ENCODE peak calls at places on chromosomes 16 and 17, in seven cellular contexts. One of them, this sample, is unnamed.

GRCh38 chr17:32116937-32117336 is 25.4 kb upstream of the RHOT1 start:
- DNase-seq in suprapubic skin: no peak
- DNase-seq in A549: no peak
- DNase-seq in H54: no peak
- DNase-seq in esophagus squamous epithelium: no peak
- DNase-seq in breast epithelium: no peak
- DNase-seq in prostate gland: no peak
- DNase-seq in this sample: no peak

GRCh38 chr16:389317-389716 is 7.5 kb upstream of the PGAP6 start:
- DNase-seq in A549: no peak
- DNase-seq in H54: no peak
- DNase-seq in breast epithelium: no peak
- DNase-seq in suprapubic skin: no peak
- DNase-seq in esophagus squamous epithelium: no peak
- DNase-seq in prostate gland: no peak
- DNase-seq in this sample: no peak

GRCh38 chr16:84207869-84208268 is 16.9 kb downstream of the ADAD2 start:
- DNase-seq in A549: no peak
- DNase-seq in esophagus squamous epithelium: no peak
- DNase-seq in H54: no peak
- DNase-seq in prostate gland: no peak
- DNase-seq in suprapubic skin: no peak
- DNase-seq in breast epithelium: no peak
- DNase-seq in this sample: no peak

GRCh38 chr16:85428168-85428898 is 184.8 kb upstream of the GSE1 start:
- DNase-seq in A549: peak
- DNase-seq in prostate gland: no peak
- DNase-seq in H54: no peak
- DNase-seq in breast epithelium: no peak
- DNase-seq in esophagus squamous epithelium: no peak
- DNase-seq in suprapubic skin: no peak
- DNase-seq in this sample: peak

GRCh38 chr17:72142614-72143013 is 21.8 kb downstream of the SOX9 start:
- DNase-seq in H54: no peak
- DNase-seq in esophagus squamous epithelium: no peak
- DNase-seq in suprapubic skin: no peak
- DNase-seq in A549: no peak
- DNase-seq in prostate gland: no peak
- DNase-seq in breast epithelium: no peak
- DNase-seq in this sample: no peak

GRCh38 chr16:88375236-88376052 is 7.3 kb upstream of the ZNF469 start:
- DNase-seq in esophagus squamous epithelium: no peak
- DNase-seq in A549: no peak
- DNase-seq in breast epithelium: peak
- DNase-seq in prostate gland: no peak
- DNase-seq in H54: no peak
- DNase-seq in suprapubic skin: no peak
- DNase-seq in this sample: no peak

GRCh38 chr17:81456798-81457197 is 55.8 kb downstream of the ACTG1 start:
- DNase-seq in H54: no peak
- DNase-seq in A549: no peak
- DNase-seq in breast epithelium: no peak
- DNase-seq in suprapubic skin: no peak
- DNase-seq in esophagus squamous epithelium: no peak
- DNase-seq in prostate gland: no peak
- DNase-seq in this sample: no peak

GRCh38 chr17:35496470-35497290 is 40.8 kb downstream of the SLFN12L start:
- DNase-seq in H54: no peak
- DNase-seq in esophagus squamous epithelium: no peak
- DNase-seq in suprapubic skin: no peak
- DNase-seq in A549: no peak
- DNase-seq in breast epithelium: no peak
- DNase-seq in prostate gland: no peak
- DNase-seq in this sample: no peak

GRCh38 chr17:13776027-13776551 is 174.4 kb upstream of the HS3ST3A1 start:
- DNase-seq in prostate gland: no peak
- DNase-seq in esophagus squamous epithelium: no peak
- DNase-seq in A549: no peak
- DNase-seq in suprapubic skin: no peak
- DNase-seq in H54: no peak
- DNase-seq in breast epithelium: no peak
- DNase-seq in this sample: no peak

GRCh38 chr16:17470871-17471744 is at the start of gene XYLT1:
- DNase-seq in H54: no peak
- DNase-seq in breast epithelium: peak
- DNase-seq in prostate gland: peak
- DNase-seq in A549: peak
- DNase-seq in esophagus squamous epithelium: no peak
- DNase-seq in suprapubic skin: peak
- DNase-seq in this sample: peak

GRCh38 chr17:77540531-77540930 is 399.8 kb downstream of the SEC14L1 start:
- DNase-seq in prostate gland: no peak
- DNase-seq in suprapubic skin: no peak
- DNase-seq in esophagus squamous epithelium: no peak
- DNase-seq in A549: no peak
- DNase-seq in H54: no peak
- DNase-seq in breast epithelium: no peak
- DNase-seq in this sample: no peak

GRCh38 chr17:71978435-71978834 is 142.4 kb upstream of the SOX9 start:
- DNase-seq in prostate gland: no peak
- DNase-seq in esophagus squamous epithelium: no peak
- DNase-seq in suprapubic skin: no peak
- DNase-seq in H54: no peak
- DNase-seq in A549: no peak
- DNase-seq in breast epithelium: no peak
- DNase-seq in this sample: no peak

GRCh38 chr17:8143581-8144400 is 8.4 kb downstream of the PER1 start:
- DNase-seq in suprapubic skin: no peak
- DNase-seq in prostate gland: no peak
- DNase-seq in A549: no peak
- DNase-seq in H54: no peak
- DNase-seq in breast epithelium: peak
- DNase-seq in esophagus squamous epithelium: no peak
- DNase-seq in this sample: no peak
- TF ChIP-seq POLR2A in suprapubic skin: no peak
- TF ChIP-seq POLR2A in prostate gland: no peak
- TF ChIP-seq POLR2A in A549: no peak
- TF ChIP-seq POLR2A in H54: no peak
- TF ChIP-seq POLR2A in breast epithelium: no peak
- TF ChIP-seq POLR2A in esophagus squamous epithelium: no peak
- TF ChIP-seq POLR2A in this sample: peak

GRCh38 chr17:1710807-1711553 is 803 bp upstream of the TLCD2 start:
- DNase-seq in breast epithelium: no peak
- DNase-seq in esophagus squamous epithelium: no peak
- DNase-seq in H54: no peak
- DNase-seq in A549: no peak
- DNase-seq in suprapubic skin: no peak
- DNase-seq in prostate gland: no peak
- DNase-seq in this sample: no peak

GRCh38 chr17:1712271-1712670 is 2.1 kb upstream of the TLCD2 start:
- DNase-seq in prostate gland: no peak
- DNase-seq in suprapubic skin: no peak
- DNase-seq in H54: no peak
- DNase-seq in esophagus squamous epithelium: no peak
- DNase-seq in A549: no peak
- DNase-seq in breast epithelium: no peak
- DNase-seq in this sample: no peak

GRCh38 chr17:1709403-1709891 is 730 bp downstream of the TLCD2 start:
- DNase-seq in breast epithelium: no peak
- DNase-seq in suprapubic skin: no peak
- DNase-seq in prostate gland: no peak
- DNase-seq in A549: no peak
- DNase-seq in H54: no peak
- DNase-seq in esophagus squamous epithelium: no peak
- DNase-seq in this sample: no peak

GRCh38 chr17:1711804-1712203 is 1.6 kb upstream of the TLCD2 start:
- DNase-seq in suprapubic skin: no peak
- DNase-seq in H54: no peak
- DNase-seq in prostate gland: no peak
- DNase-seq in breast epithelium: no peak
- DNase-seq in esophagus squamous epithelium: no peak
- DNase-seq in A549: no peak
- DNase-seq in this sample: no peak

DNA sequence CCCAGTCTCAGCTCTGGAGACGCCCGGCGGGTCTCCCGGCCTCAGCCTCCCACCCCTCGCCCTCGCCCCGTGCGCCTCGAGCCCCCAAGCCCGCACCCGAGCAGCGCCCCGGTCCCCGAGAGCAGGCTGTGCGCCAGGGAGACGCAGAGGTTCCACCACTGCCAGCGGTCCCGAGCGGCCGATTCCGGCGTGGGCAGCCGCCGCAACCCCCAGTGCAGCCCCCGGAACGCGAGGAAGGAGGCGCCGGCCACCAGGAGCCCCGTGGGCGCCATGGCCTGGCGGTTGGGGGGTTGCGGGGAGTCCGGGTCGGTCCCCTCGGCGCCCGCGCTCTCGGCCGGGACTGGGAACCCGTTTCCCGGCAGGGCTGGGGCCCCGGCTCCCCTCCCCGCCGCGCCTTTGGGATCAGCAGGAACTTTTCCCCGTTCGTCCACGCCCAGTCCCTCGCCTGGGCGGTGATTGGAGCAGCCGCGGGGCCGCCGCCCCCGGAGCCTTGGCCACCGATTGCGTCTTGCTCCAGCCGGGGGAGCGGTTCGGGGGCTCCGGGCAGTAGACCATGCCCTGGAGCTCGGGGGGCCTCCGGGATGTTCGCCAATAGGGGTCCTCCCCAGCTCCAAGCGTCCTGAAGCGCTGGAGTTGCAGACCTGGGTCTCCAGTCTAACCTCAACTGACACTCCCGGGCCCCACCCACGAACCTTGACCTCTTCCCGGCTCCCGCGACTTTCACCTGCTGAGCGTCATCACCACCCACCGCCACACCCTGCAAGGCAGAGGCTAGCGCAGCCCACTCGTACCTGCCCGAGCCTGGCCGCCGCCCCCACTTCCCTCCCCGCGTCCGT is at the start of gene TLCD2:
- DNase-seq in suprapubic skin: no peak
- DNase-seq in A549: peak
- DNase-seq in H54: peak
- DNase-seq in breast epithelium: no peak
- DNase-seq in esophagus squamous epithelium: no peak
- DNase-seq in prostate gland: peak
- DNase-seq in this sample: peak
- TF ChIP-seq POLR2A in suprapubic skin: no peak
- TF ChIP-seq POLR2A in A549: no peak
- TF ChIP-seq POLR2A in H54: peak
- TF ChIP-seq POLR2A in breast epithelium: no peak
- TF ChIP-seq POLR2A in esophagus squamous epithelium: no peak
- TF ChIP-seq POLR2A in prostate gland: peak
- TF ChIP-seq POLR2A in this sample: peak

DNA sequence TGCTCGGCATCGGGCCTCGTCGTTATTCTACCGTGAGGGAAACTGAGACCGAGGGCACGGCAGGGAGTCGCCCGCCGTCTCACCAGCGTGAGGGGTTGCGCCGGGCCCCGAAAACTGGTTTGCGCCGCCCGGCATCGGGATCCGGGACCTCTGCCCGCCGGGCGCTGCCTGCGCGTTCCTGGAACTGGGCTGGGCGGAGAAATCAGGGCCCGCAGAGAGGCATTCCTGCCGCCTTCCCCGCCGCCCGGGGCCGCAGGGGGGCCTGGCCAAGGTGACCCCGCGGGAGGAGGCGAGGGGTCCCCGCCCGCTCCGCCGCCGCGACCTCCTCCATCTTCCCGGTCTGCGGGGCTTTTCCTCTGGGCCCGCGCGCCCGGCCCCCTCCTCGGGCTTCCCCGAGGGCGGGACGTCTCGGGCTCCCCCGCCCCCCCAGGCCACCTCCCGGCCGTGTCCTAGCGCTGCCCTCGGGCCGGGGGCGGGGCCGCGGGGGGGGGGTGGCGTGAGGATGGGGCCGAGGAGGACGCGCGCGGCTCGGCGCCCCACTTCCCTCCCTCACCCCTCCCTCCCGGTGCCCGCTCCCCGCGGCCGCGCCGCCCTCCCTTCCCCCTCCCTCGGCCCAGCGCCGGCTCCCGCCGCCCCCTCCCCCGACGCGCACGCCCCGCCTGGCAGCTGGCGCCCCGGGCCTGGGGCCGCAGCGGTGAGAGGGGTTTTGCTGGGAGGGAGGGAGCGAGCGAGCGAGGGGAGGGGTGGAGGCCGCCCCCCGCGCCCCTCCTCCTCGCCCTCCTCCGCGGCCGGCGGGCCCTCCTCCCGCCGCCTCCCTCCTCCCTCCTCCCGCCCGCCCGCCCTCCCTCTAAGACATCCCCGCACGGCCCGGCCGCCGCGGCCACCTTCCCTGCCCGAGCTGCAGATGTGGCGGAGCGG is at the start of gene GLIS2:
- DNase-seq in breast epithelium: no peak
- DNase-seq in H54: peak
- DNase-seq in suprapubic skin: no peak
- DNase-seq in esophagus squamous epithelium: no peak
- DNase-seq in prostate gland: peak
- DNase-seq in A549: peak
- DNase-seq in this sample: peak
- TF ChIP-seq POLR2A in breast epithelium: no peak
- TF ChIP-seq POLR2A in H54: no peak
- TF ChIP-seq POLR2A in suprapubic skin: no peak
- TF ChIP-seq POLR2A in esophagus squamous epithelium: no peak
- TF ChIP-seq POLR2A in prostate gland: peak
- TF ChIP-seq POLR2A in A549: no peak
- TF ChIP-seq POLR2A in this sample: no peak

DNA sequence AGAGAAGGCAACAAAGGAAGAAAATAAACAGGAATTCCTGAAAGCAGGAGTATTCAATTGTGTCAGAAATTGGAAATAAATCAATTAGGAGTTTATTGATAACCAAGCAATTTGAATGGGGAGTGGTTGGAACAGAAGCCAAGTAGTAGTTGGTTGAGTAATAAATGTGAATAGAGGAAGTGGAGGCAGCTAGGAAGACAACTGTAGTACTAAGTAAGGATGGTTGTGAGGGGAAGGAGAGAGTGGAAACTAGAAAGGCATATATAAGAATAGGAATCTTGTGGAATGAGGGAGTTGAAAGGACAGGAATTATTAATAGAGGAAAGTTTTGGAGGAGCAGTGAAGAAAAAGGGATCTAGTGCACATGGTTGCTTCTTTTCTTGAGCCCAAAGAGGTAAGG is 34.4 kb downstream of the NFAT5 start:
- DNase-seq in H54: no peak
- DNase-seq in prostate gland: no peak
- DNase-seq in breast epithelium: no peak
- DNase-seq in esophagus squamous epithelium: no peak
- DNase-seq in A549: no peak
- DNase-seq in suprapubic skin: no peak
- DNase-seq in this sample: no peak
- TF ChIP-seq POLR2A in H54: no peak
- TF ChIP-seq POLR2A in prostate gland: no peak
- TF ChIP-seq POLR2A in breast epithelium: no peak
- TF ChIP-seq POLR2A in esophagus squamous epithelium: no peak
- TF ChIP-seq POLR2A in A549: no peak
- TF ChIP-seq POLR2A in suprapubic skin: no peak
- TF ChIP-seq POLR2A in this sample: no peak

GRCh38 chr16:1983053-1983543 is 895 bp upstream of the GFER start:
- DNase-seq in A549: no peak
- DNase-seq in esophagus squamous epithelium: no peak
- DNase-seq in H54: no peak
- DNase-seq in prostate gland: no peak
- DNase-seq in suprapubic skin: no peak
- DNase-seq in breast epithelium: no peak
- DNase-seq in this sample: no peak
- TF ChIP-seq POLR2A in A549: peak
- TF ChIP-seq POLR2A in esophagus squamous epithelium: no peak
- TF ChIP-seq POLR2A in H54: no peak
- TF ChIP-seq POLR2A in prostate gland: no peak
- TF ChIP-seq POLR2A in suprapubic skin: no peak
- TF ChIP-seq POLR2A in breast epithelium: no peak
- TF ChIP-seq POLR2A in this sample: no peak

GRCh38 chr16:89717310-89718197 is 3.1 kb downstream of the VPS9D1 start:
- DNase-seq in suprapubic skin: no peak
- DNase-seq in prostate gland: no peak
- DNase-seq in H54: no peak
- DNase-seq in A549: no peak
- DNase-seq in breast epithelium: no peak
- DNase-seq in esophagus squamous epithelium: no peak
- DNase-seq in this sample: no peak
- TF ChIP-seq POLR2A in suprapubic skin: no peak
- TF ChIP-seq POLR2A in prostate gland: no peak
- TF ChIP-seq POLR2A in H54: no peak
- TF ChIP-seq POLR2A in A549: no peak
- TF ChIP-seq POLR2A in breast epithelium: no peak
- TF ChIP-seq POLR2A in esophagus squamous epithelium: no peak
- TF ChIP-seq POLR2A in this sample: no peak

This sample was measured in transverse colon.